ENCODE peak calls at places on chromosomes 12 and 14, in six cellular contexts. I is HFFc6, E is ovary, H is B cell, J is uterus, K is endothelial cell. T is an unnamed sample.

GRCh38 chr14:50021261-50021660 is 95.1 kb downstream of the VCPKMT start:
- DNase-seq in H (no peak), J (no peak), E (no peak), K (no peak), I (no peak), T (peak)

GRCh38 chr12:25372969-25373368 is 122.2 kb upstream of the KRAS start:
- DNase-seq in E (no peak), I (no peak), K (no peak), J (no peak), H (no peak), T (no peak)

GRCh38 chr12:106428379-106428778 is 70.8 kb downstream of the POLR3B start:
- DNase-seq in E (peak), K (no peak), H (no peak), I (no peak), J (peak), T (no peak)

GRCh38 chr12:105357162-105357691 is 26.7 kb downstream of the C12orf75 start:
- DNase-seq in K (no peak), E (no peak), I (peak), J (no peak), H (no peak), T (peak)

GRCh38 chr12:24488091-24488596 is 460.8 kb downstream of the BCAT1 start:
- DNase-seq in H (no peak), E (no peak), K (no peak), I (no peak), J (no peak), T (no peak)

GRCh38 chr14:89660183-89660582 is 243.2 kb upstream of the FOXN3 start:
- DNase-seq in K (no peak), I (peak), E (no peak), H (no peak), J (peak), T (no peak)

GRCh38 chr12:81610955-81611889 is 147.9 kb downstream of the PPFIA2 start:
- DNase-seq in K (peak), I (no peak), H (no peak), E (no peak), J (no peak), T (no peak)

GRCh38 chr12:75656650-75657049 is 145.2 kb upstream of the KRR1 start:
- DNase-seq in E (no peak), I (peak), J (no peak), K (no peak), H (no peak), T (no peak)

GRCh38 chr14:77315115-77315944 is 5.4 kb downstream of the POMT2 start:
- DNase-seq in E (no peak), K (no peak), I (no peak), H (no peak), J (no peak), T (no peak)

GRCh38 chr12:127550271-127550670 is 716.7 kb upstream of the TMEM132C start:
- DNase-seq in J (no peak), E (no peak), K (no peak), H (no peak), I (peak), T (no peak)

GRCh38 chr14:61196034-61196433 is 85.1 kb downstream of the TMEM30B start:
- DNase-seq in K (no peak), E (no peak), H (no peak), J (no peak), I (no peak), T (no peak)

GRCh38 chr14:71322660-71323250 is 415.5 kb downstream of the PCNX1 start:
- DNase-seq in K (no peak), H (peak), J (no peak), I (peak), E (no peak), T (peak)

DNA sequence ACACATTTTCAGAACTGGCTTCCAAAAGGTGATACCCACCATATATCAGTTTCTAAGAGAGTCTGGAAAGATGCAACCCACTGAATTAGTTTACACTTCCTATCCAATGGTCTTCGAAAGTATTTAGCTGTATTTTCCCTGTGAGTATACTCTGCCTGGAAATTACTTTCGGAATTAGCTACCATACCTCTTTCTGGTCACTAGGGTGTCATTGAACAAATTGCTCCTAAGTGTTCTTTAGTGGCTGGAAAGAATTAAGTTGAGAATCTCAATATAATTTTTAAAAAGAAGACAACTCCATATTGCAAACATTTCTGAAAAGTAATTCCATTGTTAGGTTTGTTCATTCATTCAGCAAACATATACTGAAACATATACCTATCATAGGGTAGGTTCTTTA is 283.1 kb upstream of the SSTR1 start:
- DNase-seq in E (no peak), K (no peak), I (no peak), J (no peak), H (no peak), T (no peak)
- TF ChIP-seq CTCF in E (no peak), K (peak), I (peak), J (no peak), H (no peak), T (no peak)

GRCh38 chr12:68579254-68579653 is 31.4 kb upstream of the RAP1B start:
- DNase-seq in K (no peak), H (no peak), J (no peak), E (no peak), I (no peak), T (no peak)
- TF ChIP-seq CTCF in K (no peak), H (no peak), J (no peak), E (no peak), I (no peak), T (no peak)

GRCh38 chr14:46651526-46652144 is at the start of gene RPL10L:
- DNase-seq in J (no peak), E (no peak), K (no peak), I (no peak), H (no peak), T (no peak)
- TF ChIP-seq CTCF in J (no peak), E (no peak), K (peak), I (no peak), H (no peak), T (no peak)

GRCh38 chr14:75917322-75918251 is 64.2 kb downstream of the TGFB3 start:
- DNase-seq in E (no peak), J (no peak), H (no peak), K (no peak), I (no peak), T (peak)
- TF ChIP-seq CTCF in E (no peak), J (no peak), H (no peak), K (no peak), I (no peak), T (no peak)

GRCh38 chr12:122327014-122327413 is 60.7 kb upstream of the VPS33A start:
- DNase-seq in E (no peak), I (no peak), H (no peak), K (no peak), J (no peak), T (no peak)

GRCh38 chr12:122326597-122326996 is 60.3 kb upstream of the VPS33A start:
- DNase-seq in K (no peak), E (no peak), H (no peak), J (no peak), I (no peak), T (no peak)

GRCh38 chr12:122322501-122322900 is 56.2 kb upstream of the VPS33A start:
- DNase-seq in E (no peak), K (no peak), J (no peak), H (no peak), I (no peak), T (no peak)

GRCh38 chr12:122319312-122319638 is 53.0 kb upstream of the VPS33A start:
- DNase-seq in I (no peak), H (no peak), J (no peak), K (no peak), E (no peak), T (no peak)

DNA sequence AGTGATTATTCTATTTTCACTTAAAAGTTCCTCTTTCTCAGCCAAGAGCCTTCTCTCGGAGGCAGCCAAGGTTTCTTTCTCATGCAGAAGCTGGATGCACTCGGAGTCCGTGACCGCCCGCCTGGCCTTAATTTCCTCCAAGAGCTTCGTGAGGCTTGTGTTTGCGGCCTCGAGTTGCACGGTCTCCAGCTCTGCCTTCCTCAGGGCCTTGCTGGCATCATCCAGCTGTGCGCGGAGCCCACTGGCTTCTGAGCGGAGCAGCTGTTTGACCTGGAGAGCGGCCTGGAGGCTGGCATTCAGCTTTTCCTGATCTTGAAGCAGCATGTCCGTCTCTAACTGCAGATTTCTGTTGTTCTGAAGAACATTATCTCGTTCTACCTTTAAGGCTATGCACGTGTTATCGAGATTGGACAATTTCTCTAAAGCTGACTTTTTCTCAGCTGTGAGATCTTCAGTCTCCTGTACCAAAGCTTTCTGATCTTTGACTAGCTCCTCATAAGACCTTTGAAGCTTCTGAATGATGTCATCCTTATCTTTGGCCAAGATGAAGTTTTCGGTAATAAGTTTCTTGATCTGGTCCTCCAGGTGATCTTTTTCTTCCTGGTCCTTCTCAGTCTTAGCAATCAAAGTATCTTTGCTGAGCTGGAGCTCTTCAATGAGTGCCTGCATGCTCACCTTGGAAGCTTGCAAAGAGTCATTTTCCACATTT is 57.2 kb upstream of the VPS33A start:
- DNase-seq in I (no peak), H (no peak), K (no peak), E (no peak), J (no peak), T (no peak)
- TF ChIP-seq CTCF in I (no peak), H (no peak), K (no peak), E (no peak), J (no peak), T (no peak)